ENCODE peak calls at places on chromosomes 3 and 15, in seven cellular contexts. E, P, C, X, H, U and M are unnamed samples.

GRCh38 chr3:32391643-32392529 is at the start of gene CMTM7:
- DNase-seq in H (peak), P (peak), X (peak), C (peak), E (no peak), U (peak), M (peak)

GRCh38 chr3:50164056-50164455 is 8.9 kb downstream of the SEMA3F start:
- DNase-seq in P (peak), E (peak), X (peak), H (peak), C (peak), U (peak), M (no peak)

GRCh38 chr15:74131618-74132191 is 1.3 kb downstream of the ISLR2 start:
- DNase-seq in P (no peak), C (no peak), U (no peak), H (no peak), X (no peak), E (no peak), M (no peak)

GRCh38 chr3:11274743-11275142 is 2.5 kb downstream of the ATG7 start:
- DNase-seq in H (no peak), P (no peak), C (no peak), X (no peak), U (no peak), E (no peak), M (no peak)

GRCh38 chr3:126293370-126294082 is 63.7 kb downstream of the KLF15 start:
- DNase-seq in U (no peak), H (no peak), E (no peak), C (no peak), X (no peak), P (peak), M (no peak)

GRCh38 chr15:61383421-61383820 is 154.3 kb upstream of the RORA start:
- DNase-seq in X (no peak), U (no peak), E (peak), H (no peak), P (no peak), C (no peak), M (no peak)

GRCh38 chr3:53495518-53496501 is 1.4 kb downstream of the CACNA1D start:
- DNase-seq in X (peak), C (no peak), H (no peak), U (peak), P (peak), E (no peak), M (no peak)

GRCh38 chr3:58173029-58173669 is 37.6 kb downstream of the DNASE1L3 start:
- DNase-seq in U (no peak), E (no peak), P (no peak), H (no peak), C (no peak), X (no peak), M (no peak)

GRCh38 chr3:10628902-10629700 is 123.7 kb upstream of the ATP2B2 start:
- DNase-seq in E (no peak), H (no peak), U (no peak), X (no peak), P (no peak), C (no peak), M (no peak)

GRCh38 chr15:71148048-71148447 is 32.8 kb downstream of the THSD4 start:
- DNase-seq in P (no peak), H (no peak), E (no peak), X (no peak), C (no peak), U (no peak), M (no peak)

GRCh38 chr15:88635343-88635742 is 3.5 kb upstream of the ISG20 start:
- DNase-seq in H (no peak), C (no peak), E (no peak), X (no peak), P (no peak), U (no peak), M (no peak)

GRCh38 chr15:44882499-44882968 is 74.0 kb upstream of the TERB2 start:
- DNase-seq in E (no peak), X (no peak), U (no peak), C (no peak), P (peak), H (no peak), M (no peak)

GRCh38 chr3:62686486-62686885 is 188.7 kb downstream of the CADPS start:
- DNase-seq in U (no peak), E (no peak), P (peak), X (no peak), C (no peak), H (no peak), M (no peak)

GRCh38 chr3:36943601-36944000 is 1.3 kb downstream of the TRANK1 start:
- DNase-seq in H (no peak), E (no peak), P (no peak), X (no peak), U (no peak), C (no peak), M (no peak)

GRCh38 chr15:57611938-57612337 is 20.2 kb downstream of the MYZAP start:
- DNase-seq in P (peak), H (peak), E (no peak), U (peak), X (peak), C (peak), M (peak)

GRCh38 chr15:66369773-66370651 is 13.5 kb upstream of the TIPIN start:
- DNase-seq in H (peak), E (no peak), P (peak), C (no peak), U (no peak), X (no peak), M (no peak)

GRCh38 chr15:48086582-48086981 is 34.2 kb upstream of the SLC24A5 start:
- DNase-seq in X (no peak), C (no peak), P (no peak), H (no peak), U (no peak), E (no peak), M (no peak)

GRCh38 chr3:37197810-37198371 is 23.5 kb upstream of the LRRFIP2 start:
- DNase-seq in P (peak), U (no peak), E (peak), H (no peak), C (no peak), X (no peak), M (no peak)

GRCh38 chr3:127701281-127701792 is 28.6 kb downstream of the ABTB1 start:
- DNase-seq in X (no peak), E (no peak), H (no peak), U (no peak), P (no peak), C (no peak), M (no peak)

GRCh38 chr15:47717036-47717611 is at the start of gene SEMA6D:
- DNase-seq in X (peak), C (peak), E (peak), P (peak), H (peak), U (peak), M (peak)

GRCh38 chr15:35168464-35168863 is 83.4 kb upstream of the NANOGP8 start:
- DNase-seq in C (no peak), H (no peak), X (no peak), E (peak), U (no peak), P (peak), M (no peak)

GRCh38 chr3:129651316-129652202 is 45.1 kb upstream of the PLXND1 start:
- DNase-seq in E (peak), H (peak), X (no peak), U (peak), C (no peak), P (peak), M (peak)
- TF ChIP-seq CTCF in E (peak), H (peak), X (no peak), U (no peak), C (no peak), P (peak), M (peak)

GRCh38 chr3:13371100-13372075 is 48.7 kb downstream of the NUP210 start:
- DNase-seq in P (no peak), U (no peak), H (no peak), E (no peak), C (no peak), X (peak), M (no peak)

GRCh38 chr3:13368834-13369233 is 51.3 kb downstream of the NUP210 start:
- DNase-seq in E (no peak), C (no peak), U (no peak), H (no peak), X (no peak), P (no peak), M (no peak)

GRCh38 chr3:13372656-13373055 is 47.5 kb downstream of the NUP210 start:
- DNase-seq in C (no peak), E (no peak), U (no peak), H (no peak), P (no peak), X (no peak), M (no peak)

GRCh38 chr3:13372126-13372525 is 48.0 kb downstream of the NUP210 start:
- DNase-seq in X (no peak), H (no peak), P (no peak), C (no peak), U (no peak), E (no peak), M (no peak)

DNA sequence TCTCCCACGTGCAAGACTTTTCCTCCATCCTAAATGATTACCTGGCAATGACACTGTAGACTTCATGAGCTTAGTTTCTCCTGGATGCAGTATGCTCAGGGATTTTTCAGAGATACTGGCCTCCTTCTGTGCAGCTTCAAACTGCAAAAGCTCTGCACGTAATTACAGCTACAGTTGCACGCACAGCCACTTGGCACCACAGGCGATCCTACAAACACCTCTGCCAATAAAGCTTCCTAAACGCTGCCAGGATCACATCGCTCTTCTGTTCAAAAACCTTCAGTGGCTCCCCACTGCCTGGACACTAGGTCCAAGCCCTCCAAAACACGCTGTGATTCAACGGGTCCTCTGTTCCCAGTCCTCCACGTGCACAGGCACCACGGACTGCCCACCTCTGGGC is 49.5 kb downstream of the NUP210 start:
- DNase-seq in C (no peak), P (no peak), X (no peak), E (no peak), U (no peak), H (no peak), M (no peak)
- TF ChIP-seq CTCF in C (no peak), P (no peak), X (no peak), E (no peak), U (no peak), H (no peak), M (no peak)

GRCh38 chr3:67241084-67241483 is 243.0 kb downstream of the KBTBD8 start:
- DNase-seq in H (no peak), C (no peak), E (no peak), U (no peak), P (no peak), X (no peak), M (no peak)

GRCh38 chr3:67245545-67245944 is 247.4 kb downstream of the KBTBD8 start:
- DNase-seq in H (no peak), P (no peak), X (no peak), U (no peak), C (no peak), E (no peak), M (no peak)
- TF ChIP-seq CTCF in H (no peak), P (no peak), X (no peak), U (no peak), C (no peak), E (no peak), M (no peak)

GRCh38 chr3:159158213-159158612 is 356.4 kb downstream of the MFSD1 start:
- DNase-seq in C (no peak), U (no peak), X (no peak), E (no peak), H (no peak), P (peak), M (no peak)
- TF ChIP-seq CTCF in C (no peak), U (no peak), X (no peak), E (no peak), H (no peak), P (peak), M (no peak)